ENCODE peak calls at places on chromosomes 4 and X, in five cellular contexts. T, W, Y, G and L are unnamed samples.

GRCh38 chrX:23317799-23318724 is 16.6 kb upstream of the PTCHD1 start:
- DNase-seq in T (no peak), W (no peak), Y (peak; percentile 34), G (peak; percentile 61), L (no peak)

GRCh38 chrX:148310402-148311200 is 189.8 kb upstream of the AFF2 start:
- DNase-seq in T (no peak), W (no peak), Y (no peak), G (no peak), L (no peak)

GRCh38 chr4:94782707-94783106 is 25.0 kb downstream of the BMPR1B start:
- DNase-seq in T (no peak), W (no peak), Y (no peak), G (no peak), L (no peak)

GRCh38 chr4:110196871-110197420 is 1.5 kb downstream of the ELOVL6 start:
- DNase-seq in T (peak; percentile 37), W (peak; percentile 33), Y (no peak), G (peak; percentile 79), L (peak; percentile 73)

GRCh38 chr4:6917445-6918241 is 8.0 kb downstream of the TBC1D14 start:
- DNase-seq in T (peak; percentile 76), W (peak; percentile 85), Y (peak; percentile 84), G (peak; percentile 62), L (peak; percentile 84)

GRCh38 chrX:2441466-2441865 is 59.3 kb downstream of the DHRSX start:
- DNase-seq in T (no peak), W (no peak), Y (no peak), G (no peak), L (no peak)

GRCh38 chr4:185211641-185212040 is 2.2 kb downstream of the SNX25 start:
- DNase-seq in T (no peak), W (no peak), Y (no peak), G (no peak), L (no peak)

GRCh38 chr4:152563209-152563608 is 27.3 kb upstream of the FBXW7 start:
- DNase-seq in T (no peak), W (no peak), Y (no peak), G (no peak), L (no peak)

GRCh38 chr4:20520901-20521300 is 179.4 kb upstream of the PACRGL start:
- DNase-seq in T (no peak), W (peak; percentile 2), Y (no peak), G (no peak), L (no peak)

GRCh38 chrX:149255860-149256259 is 249.2 kb downstream of the IDS start:
- DNase-seq in T (no peak), W (no peak), Y (no peak), G (no peak), L (no peak)

GRCh38 chr4:39970559-39971270 is 7.0 kb downstream of the PDS5A start:
- DNase-seq in T (no peak), W (peak; percentile 71), Y (peak; percentile 71), G (peak; percentile 1), L (peak; percentile 31)

GRCh38 chr4:11535333-11535732 is 106.6 kb upstream of the HS3ST1 start:
- DNase-seq in T (no peak), W (no peak), Y (no peak), G (peak; percentile 47), L (no peak)

GRCh38 chr4:169311643-169312365 is 41.0 kb upstream of the SH3RF1 start:
- DNase-seq in T (no peak), W (no peak), Y (peak; percentile 69), G (peak; percentile 81), L (no peak)

GRCh38 chr4:166675411-166675810 is 558.9 kb downstream of the SPOCK3 start:
- DNase-seq in T (no peak), W (peak; percentile 55), Y (no peak), G (no peak), L (no peak)

GRCh38 chr4:117773067-117773946 is 261.0 kb upstream of the NDST3 start:
- DNase-seq in T (no peak), W (no peak), Y (no peak), G (no peak), L (no peak)

GRCh38 chrX:72245461-72246089 is 6.7 kb upstream of the ERCC6L start:
- DNase-seq in T (peak; percentile 24), W (peak; percentile 56), Y (peak; percentile 64), G (peak; percentile 71), L (peak; percentile 81)

GRCh38 chr4:154415313-154415712 is 76.3 kb downstream of the DCHS2 start:
- DNase-seq in T (no peak), W (no peak), Y (no peak), G (no peak), L (no peak)

GRCh38 chr4:149113804-149114430 is 671.7 kb upstream of the NR3C2 start:
- DNase-seq in T (no peak), W (peak; percentile 20), Y (no peak), G (no peak), L (no peak)

GRCh38 chrX:132165651-132166050 is 37.8 kb upstream of the FRMD7 start:
- DNase-seq in T (no peak), W (no peak), Y (no peak), G (no peak), L (no peak)

GRCh38 chr4:41590591-41590990 is 52.6 kb downstream of the LIMCH1 start:
- DNase-seq in T (no peak), W (peak; percentile 43), Y (no peak), G (no peak), L (no peak)

GRCh38 chr4:76459291-76459723 is 24.3 kb downstream of the SHROOM3 start:
- DNase-seq in T (no peak), W (peak; percentile 66), Y (peak; percentile 21), G (peak; percentile 97), L (no peak)

GRCh38 chr4:146368209-146368608 is 153.5 kb downstream of the SLC10A7 start:
- DNase-seq in T (no peak), W (no peak), Y (no peak), G (no peak), L (no peak)

GRCh38 chr4:109729563-109730293 is at the start of gene PLA2G12A:
- DNase-seq in T (peak; percentile 41), W (peak; percentile 90), Y (peak; percentile 93), G (peak; percentile 88), L (peak; percentile 86)

GRCh38 chr4:147461161-147461560 is 19.7 kb upstream of the EDNRA start:
- DNase-seq in T (no peak), W (no peak), Y (no peak), G (no peak), L (no peak)

GRCh38 chrX:131747173-131747572 is 203.3 kb downstream of the OR13H1 start:
- DNase-seq in T (no peak), W (peak; percentile 64), Y (no peak), G (no peak), L (no peak)

GRCh38 chr4:168509786-168510185 is 12.9 kb downstream of the PALLD start:
- DNase-seq in T (no peak), W (no peak), Y (no peak), G (no peak), L (no peak)

GRCh38 chr4:24370421-24370820 is 213.9 kb downstream of the DHX15 start:
- DNase-seq in T (no peak), W (no peak), Y (no peak), G (no peak), L (no peak)

DNA sequence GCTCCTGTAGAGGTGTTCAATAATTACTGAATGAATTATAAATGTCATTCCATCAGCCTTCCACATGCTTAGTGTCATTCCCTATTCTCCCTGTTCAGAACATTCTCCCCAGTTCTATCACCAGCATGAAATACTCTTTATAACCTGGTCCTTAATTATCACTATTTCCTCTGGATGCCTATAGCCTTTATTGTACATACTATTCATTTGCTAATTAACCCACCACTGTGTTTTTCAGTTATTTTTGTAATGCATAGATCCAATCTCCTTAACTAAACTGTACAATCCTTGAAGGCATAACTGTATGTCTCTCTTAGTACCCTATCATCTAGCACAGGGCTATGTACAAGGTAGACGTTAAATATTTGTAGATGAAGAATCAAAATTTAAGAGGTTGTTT is 1.2 kb downstream of the ABCB7 start:
- DNase-seq in T (no peak), W (no peak), Y (no peak), G (no peak), L (no peak)
- H3K27me3 ChIP-seq in T (no peaks in the 10 kb centered on the region), W (no peaks in the 10 kb centered on the region), Y (no peaks in the 10 kb centered on the region), G (no peaks in the 10 kb centered on the region), L (no peaks in the 10 kb centered on the region)

GRCh38 chr4:7971159-7971631 is 31.5 kb upstream of the AFAP1 start:
- DNase-seq in T (no peak), W (no peak), Y (no peak), G (no peak), L (no peak)
- H3K4me3 ChIP-seq in T (no peak overlapping the region), W (peak overlapping the region; percentile 48), Y (no peak overlapping the region), G (no peak overlapping the region), L (no peak overlapping the region)

DNA sequence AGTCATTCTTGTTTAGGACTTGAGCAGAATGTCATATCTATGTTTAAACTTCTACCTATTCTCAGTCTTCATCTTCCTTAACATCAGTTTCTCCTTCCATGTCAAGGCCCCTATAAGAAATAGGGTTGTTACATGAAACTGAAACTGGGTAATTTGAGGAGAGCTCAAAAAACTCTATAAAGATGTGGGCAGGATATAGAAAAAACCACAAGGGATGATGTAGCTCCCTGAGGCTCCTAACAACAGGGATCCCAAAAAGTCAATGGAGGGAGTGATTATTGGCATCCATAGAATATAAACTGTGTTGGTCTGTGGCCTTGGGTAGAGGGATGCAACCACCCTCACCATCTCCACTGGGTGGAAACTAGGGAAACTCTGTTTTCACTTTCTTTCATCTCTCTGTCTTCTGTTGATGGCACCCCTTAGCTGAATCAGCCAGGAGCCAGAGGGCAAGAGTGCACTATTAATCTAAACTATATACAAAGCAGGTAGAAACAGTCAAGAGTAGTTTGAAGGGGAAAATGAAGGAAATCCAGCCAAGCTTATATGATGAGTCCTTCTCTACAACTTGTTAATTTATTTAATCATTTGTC is 27.6 kb downstream of the C4orf54 start:
- DNase-seq in T (no peak), W (no peak), Y (no peak), G (no peak), L (no peak)
- H3K4me1 ChIP-seq in T (no peaks in the 10 kb centered on the region), W (no peaks in the 10 kb centered on the region), Y (no peaks in the 10 kb centered on the region), G (peaks cover 4% of the 10 kb centered on the region), L (no peaks in the 10 kb centered on the region)

DNA sequence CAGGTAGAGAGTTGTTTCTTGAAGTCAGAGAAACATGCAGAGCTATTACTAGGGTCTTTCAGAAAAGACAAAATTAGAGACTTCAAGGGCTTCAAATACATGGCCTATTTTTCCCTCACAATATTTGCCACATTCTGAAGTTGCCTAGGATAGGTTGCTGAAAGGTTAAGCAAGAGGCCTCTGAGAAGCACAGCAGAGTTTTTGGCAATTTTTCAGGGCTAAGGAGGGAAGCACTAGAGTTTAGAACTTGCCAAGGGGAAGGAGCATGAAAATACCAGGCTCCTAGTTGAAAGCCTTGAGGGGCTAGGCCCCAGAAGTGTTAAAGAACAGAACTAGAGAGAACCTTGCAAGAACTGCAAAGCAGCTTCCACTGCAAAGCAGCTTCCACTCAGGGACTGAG is 86.4 kb downstream of the ANAPC10 start:
- DNase-seq in T (no peak), W (no peak), Y (no peak), G (no peak), L (no peak)
- H3K27me3 ChIP-seq in T (no peaks in the 10 kb centered on the region), W (no peaks in the 10 kb centered on the region), Y (no peaks in the 10 kb centered on the region), G (no peaks in the 10 kb centered on the region), L (no peaks in the 10 kb centered on the region)

GRCh38 chrX:70280573-70280972 is 1.4 kb upstream of the RAB41 start:
- DNase-seq in T (no peak), W (no peak), Y (no peak), G (no peak), L (no peak)

GRCh38 chrX:70281951-70282350 is at the start of gene RAB41:
- DNase-seq in T (no peak), W (no peak), Y (no peak), G (no peak), L (no peak)

DNA sequence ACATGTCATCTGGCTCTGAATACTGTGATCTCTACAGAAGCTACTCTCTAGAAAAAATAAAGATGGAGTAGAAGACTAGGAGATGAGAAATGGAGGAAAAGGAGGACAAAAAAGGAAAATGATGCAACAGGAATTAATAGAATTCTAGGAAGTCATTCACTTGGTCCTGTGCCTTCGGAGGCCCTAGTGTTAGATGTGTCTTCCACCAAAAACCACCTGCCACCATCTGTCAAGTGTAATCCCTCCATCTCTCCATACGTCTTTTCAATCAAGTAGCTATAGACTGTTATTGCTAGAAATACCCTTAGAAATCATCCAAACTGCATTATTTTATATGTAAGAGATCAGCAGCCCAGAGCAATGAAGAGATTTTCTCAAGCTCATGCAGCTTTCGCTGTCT is 2.9 kb upstream of the RAB41 start:
- DNase-seq in T (no peak), W (no peak), Y (no peak), G (no peak), L (no peak)
- H3K4me3 ChIP-seq in T (no peak overlapping the region), W (no peak overlapping the region), Y (no peak overlapping the region), G (no peak overlapping the region), L (no peak overlapping the region)